ENCODE peak calls at places on chromosomes 2 and 18, in six cellular contexts. One of them, this sample, is unnamed.

GRCh38 chr2:171513719-171514160 is 8.5 kb upstream of the CYBRD1 start:
- DNase-seq in ELR: no peak
- DNase-seq in G401: no peak
- DNase-seq in NCI-H524: no peak
- DNase-seq in ovary: no peak
- DNase-seq in HTR-8/SVneo: no peak
- DNase-seq in this sample: no peak

GRCh38 chr2:156896294-156896693 is 361.2 kb upstream of the GALNT5 start:
- DNase-seq in G401: no peak
- DNase-seq in ELR: peak
- DNase-seq in HTR-8/SVneo: no peak
- DNase-seq in NCI-H524: no peak
- DNase-seq in ovary: no peak
- DNase-seq in this sample: no peak

GRCh38 chr18:8045160-8045885 is 478.2 kb downstream of the PTPRM start:
- DNase-seq in NCI-H524: no peak
- DNase-seq in ELR: peak
- DNase-seq in HTR-8/SVneo: no peak
- DNase-seq in G401: no peak
- DNase-seq in ovary: no peak
- DNase-seq in this sample: no peak

GRCh38 chr2:174654429-174654941 is 56.9 kb upstream of the WIPF1 start:
- DNase-seq in ovary: no peak
- DNase-seq in G401: no peak
- DNase-seq in NCI-H524: no peak
- DNase-seq in ELR: no peak
- DNase-seq in HTR-8/SVneo: no peak
- DNase-seq in this sample: no peak

GRCh38 chr2:120237491-120237902 is 14.3 kb upstream of the TMEM185B start:
- DNase-seq in ELR: peak
- DNase-seq in G401: no peak
- DNase-seq in ovary: peak
- DNase-seq in NCI-H524: no peak
- DNase-seq in HTR-8/SVneo: peak
- DNase-seq in this sample: peak

GRCh38 chr2:71934595-71935263 is 212.9 kb downstream of the CYP26B1 start:
- DNase-seq in ELR: peak
- DNase-seq in ovary: no peak
- DNase-seq in HTR-8/SVneo: no peak
- DNase-seq in NCI-H524: no peak
- DNase-seq in G401: no peak
- DNase-seq in this sample: no peak

GRCh38 chr18:37270046-37270665 is 295.4 kb downstream of the CELF4 start:
- DNase-seq in ELR: peak
- DNase-seq in NCI-H524: no peak
- DNase-seq in ovary: peak
- DNase-seq in G401: no peak
- DNase-seq in HTR-8/SVneo: peak
- DNase-seq in this sample: peak

GRCh38 chr2:178142274-178143065 is 30.2 kb downstream of the RBM45 start:
- DNase-seq in NCI-H524: peak
- DNase-seq in ELR: peak
- DNase-seq in HTR-8/SVneo: no peak
- DNase-seq in G401: no peak
- DNase-seq in ovary: no peak
- DNase-seq in this sample: no peak

GRCh38 chr2:109636290-109636675 is 22.1 kb downstream of the SOWAHC start:
- DNase-seq in HTR-8/SVneo: no peak
- DNase-seq in ELR: no peak
- DNase-seq in G401: no peak
- DNase-seq in NCI-H524: no peak
- DNase-seq in ovary: no peak
- DNase-seq in this sample: no peak

GRCh38 chr2:215361211-215361875 is 49.5 kb downstream of the ATIC start:
- DNase-seq in ovary: no peak
- DNase-seq in ELR: no peak
- DNase-seq in NCI-H524: no peak
- DNase-seq in HTR-8/SVneo: no peak
- DNase-seq in G401: no peak
- DNase-seq in this sample: no peak

GRCh38 chr18:12283256-12283655 is 24.8 kb upstream of the TUBB6 start:
- DNase-seq in NCI-H524: no peak
- DNase-seq in HTR-8/SVneo: no peak
- DNase-seq in G401: no peak
- DNase-seq in ovary: no peak
- DNase-seq in ELR: peak
- DNase-seq in this sample: no peak

GRCh38 chr2:136247204-136247990 is 129.4 kb upstream of the CXCR4 start:
- DNase-seq in NCI-H524: peak
- DNase-seq in ELR: peak
- DNase-seq in ovary: no peak
- DNase-seq in G401: no peak
- DNase-seq in HTR-8/SVneo: no peak
- DNase-seq in this sample: no peak

GRCh38 chr2:62334440-62335058 is 138.6 kb downstream of the B3GNT2 start:
- DNase-seq in G401: no peak
- DNase-seq in HTR-8/SVneo: no peak
- DNase-seq in NCI-H524: no peak
- DNase-seq in ELR: no peak
- DNase-seq in ovary: no peak
- DNase-seq in this sample: no peak

GRCh38 chr2:10240161-10240681 is 62.5 kb upstream of the HPCAL1 start:
- DNase-seq in ELR: no peak
- DNase-seq in HTR-8/SVneo: no peak
- DNase-seq in ovary: peak
- DNase-seq in G401: no peak
- DNase-seq in NCI-H524: no peak
- DNase-seq in this sample: no peak

GRCh38 chr2:143553261-143553660 is 424.0 kb downstream of the ARHGAP15 start:
- DNase-seq in G401: no peak
- DNase-seq in HTR-8/SVneo: no peak
- DNase-seq in NCI-H524: no peak
- DNase-seq in ELR: no peak
- DNase-seq in ovary: no peak
- DNase-seq in this sample: no peak

GRCh38 chr18:76953186-76953982 is 131.0 kb downstream of the ZNF236 start:
- DNase-seq in ELR: no peak
- DNase-seq in ovary: peak
- DNase-seq in HTR-8/SVneo: no peak
- DNase-seq in G401: peak
- DNase-seq in NCI-H524: no peak
- DNase-seq in this sample: no peak

GRCh38 chr18:62033207-62033606 is 140.4 kb upstream of the RNF152 start:
- DNase-seq in HTR-8/SVneo: no peak
- DNase-seq in G401: no peak
- DNase-seq in NCI-H524: no peak
- DNase-seq in ELR: no peak
- DNase-seq in ovary: no peak
- DNase-seq in this sample: no peak

GRCh38 chr2:20141056-20141762 is 83.7 kb downstream of the SDC1 start:
- DNase-seq in ovary: peak
- DNase-seq in ELR: peak
- DNase-seq in HTR-8/SVneo: peak
- DNase-seq in G401: no peak
- DNase-seq in NCI-H524: no peak
- DNase-seq in this sample: peak

GRCh38 chr18:59266876-59267510 is 6.3 kb downstream of the RAX start:
- DNase-seq in NCI-H524: no peak
- DNase-seq in ELR: no peak
- DNase-seq in HTR-8/SVneo: no peak
- DNase-seq in G401: no peak
- DNase-seq in ovary: no peak
- DNase-seq in this sample: no peak

GRCh38 chr2:61585383-61585782 is 47.2 kb upstream of the XPO1 start:
- DNase-seq in ELR: no peak
- DNase-seq in HTR-8/SVneo: no peak
- DNase-seq in G401: no peak
- DNase-seq in NCI-H524: no peak
- DNase-seq in ovary: no peak
- DNase-seq in this sample: no peak

GRCh38 chr18:12326711-12327460 is 18.8 kb downstream of the TUBB6 start:
- DNase-seq in ovary: no peak
- DNase-seq in G401: no peak
- DNase-seq in ELR: peak
- DNase-seq in NCI-H524: no peak
- DNase-seq in HTR-8/SVneo: no peak
- DNase-seq in this sample: no peak

GRCh38 chr2:120964819-120965218 is 229.2 kb downstream of the GLI2 start:
- DNase-seq in ovary: no peak
- DNase-seq in HTR-8/SVneo: no peak
- DNase-seq in ELR: peak
- DNase-seq in G401: no peak
- DNase-seq in NCI-H524: no peak
- DNase-seq in this sample: no peak

GRCh38 chr2:142868281-142868762 is 9.1 kb upstream of the KYNU start:
- DNase-seq in G401: no peak
- DNase-seq in NCI-H524: no peak
- DNase-seq in HTR-8/SVneo: no peak
- DNase-seq in ELR: no peak
- DNase-seq in ovary: no peak
- DNase-seq in this sample: no peak

GRCh38 chr2:173054466-173054865 is 21.2 kb upstream of the MAP3K20 start:
- DNase-seq in ELR: peak
- DNase-seq in ovary: no peak
- DNase-seq in NCI-H524: no peak
- DNase-seq in G401: no peak
- DNase-seq in HTR-8/SVneo: no peak
- DNase-seq in this sample: no peak

GRCh38 chr2:62611820-62612219 is 93.7 kb upstream of the EHBP1 start:
- DNase-seq in NCI-H524: no peak
- DNase-seq in ELR: no peak
- DNase-seq in G401: no peak
- DNase-seq in ovary: no peak
- DNase-seq in HTR-8/SVneo: no peak
- DNase-seq in this sample: no peak